ENCODE peak calls at places on chromosome 20, in six cellular contexts. C is fibroblast of gingiva; W is NCI-H524; F is effector CD4-positive, alpha-beta T cell; U is AG08396; A is stimulated activated CD4-positive, alpha-beta T cell treated with anti-CD3 and anti-CD28 coated beads, Interleukin-2, amount 100 ng/mL, for 48 hours. Y is an unnamed sample.

GRCh38 chr20:8129211-8129986 is 2.7 kb upstream of the PLCB1 start:
- DNase-seq in U (peak; percentile 12), C (no peak), A (no peak), W (no peak), F (no peak), Y (no peak)

GRCh38 chr20:12998046-12998445 is 10.7 kb upstream of the SPTLC3 start:
- DNase-seq in C (no peak), F (no peak), A (no peak), U (no peak), W (no peak), Y (no peak)

GRCh38 chr20:33127422-33128097 is 40.4 kb upstream of the BPIFA2 start:
- DNase-seq in F (no peak), A (no peak), W (no peak), U (no peak), C (no peak), Y (no peak)

GRCh38 chr20:15310361-15310760 is 972.9 kb upstream of the FLRT3 start:
- DNase-seq in W (no peak), U (no peak), F (no peak), A (no peak), C (peak; percentile 32), Y (no peak)

GRCh38 chr20:52313335-52313963 is 121.9 kb upstream of the ZFP64 start:
- DNase-seq in F (no peak), W (peak; percentile 82), C (peak; percentile 3), U (peak; percentile 35), A (no peak), Y (peak; percentile 39)

GRCh38 chr20:8244637-8245036 is 112.6 kb downstream of the PLCB1 start:
- DNase-seq in A (no peak), U (no peak), F (no peak), W (no peak), C (peak; percentile 77), Y (no peak)

GRCh38 chr20:61937146-61937962 is 128.3 kb downstream of the TAF4 start:
- DNase-seq in U (no peak), F (no peak), W (no peak), C (no peak), A (no peak), Y (no peak)

GRCh38 chr20:37977786-37978185 is 55.5 kb downstream of the TTI1 start:
- DNase-seq in W (no peak), U (no peak), A (no peak), C (no peak), F (no peak), Y (no peak)

GRCh38 chr20:59153355-59153681 is 10.3 kb upstream of the ZNF831 start:
- DNase-seq in A (no peak), F (no peak), C (peak; percentile 13), W (no peak), U (no peak), Y (no peak)

Y was measured in iPS DF 6.9.